ENCODE peak calls at places on chromosomes 2 and 18, in four cellular contexts. K, V, S and U are unnamed samples.
A peak's percentile ranks its signal among the peaks of the same experiment; 100 is the strongest.

GRCh38 chr2:9313443-9313842 is 106.8 kb downstream of the ASAP2 start:
- DNase-seq in K (no peak), V (no peak), S (no peak), U (no peak)

GRCh38 chr2:121283670-121284245 is 1.2 kb downstream of the TFCP2L1 start:
- DNase-seq in S (no peak), K (no peak), V (no peak), U (no peak)

GRCh38 chr18:56884511-56884910 is 233.4 kb downstream of the WDR7 start:
- DNase-seq in S (no peak), V (no peak), K (no peak), U (no peak)

GRCh38 chr2:33384562-33384961 is 91.9 kb upstream of the RASGRP3 start:
- DNase-seq in V (no peak), K (no peak), S (no peak), U (no peak)

GRCh38 chr2:16034151-16034974 is 94.0 kb downstream of the MYCN start:
- DNase-seq in S (no peak), K (peak; percentile 28), V (no peak), U (no peak)

GRCh38 chr2:99101697-99102096 is 39.8 kb upstream of the C2orf15 start:
- DNase-seq in V (no peak), K (peak; percentile 22), S (no peak), U (peak; percentile 0)

GRCh38 chr2:218889937-218890336 is 9.3 kb downstream of the WNT10A start:
- DNase-seq in V (no peak), S (no peak), K (no peak), U (no peak)

GRCh38 chr2:231297108-231297908 is 98.2 kb upstream of the B3GNT7 start:
- DNase-seq in K (peak; percentile 31), S (no peak), V (no peak), U (peak; percentile 37)

GRCh38 chr2:46164581-46165301 is 132.5 kb upstream of the EPAS1 start:
- DNase-seq in K (no peak), S (no peak), V (peak; percentile 89), U (peak; percentile 86)

GRCh38 chr18:47931707-47932103 is 1.2 kb upstream of the SMAD2 start:
- DNase-seq in K (no peak), S (peak; percentile 25), V (no peak), U (no peak)

GRCh38 chr2:130363479-130363878 is 7.6 kb downstream of the PTPN18 start:
- DNase-seq in K (no peak), V (no peak), S (no peak), U (no peak)